ENCODE peak calls at places on chromosomes 3 and 15, in five cellular contexts. One of them, this sample, is unnamed.

GRCh38 chr15:68629519-68630204 is 50.9 kb downstream of the CORO2B start:
- DNase-seq in GM23248: no peak
- DNase-seq in testis: no peak
- DNase-seq in A549: no peak
- DNase-seq in CD4-positive, alpha-beta T cell: no peak
- DNase-seq in this sample: no peak

GRCh38 chr3:8972614-8973013 is 9.3 kb upstream of the RAD18 start:
- DNase-seq in GM23248: peak; percentile 61
- DNase-seq in testis: no peak
- DNase-seq in A549: no peak
- DNase-seq in CD4-positive, alpha-beta T cell: no peak
- DNase-seq in this sample: no peak

GRCh38 chr15:40111888-40112287 is 3.2 kb upstream of the BMF start:
- DNase-seq in GM23248: no peak
- DNase-seq in testis: no peak
- DNase-seq in A549: no peak
- DNase-seq in CD4-positive, alpha-beta T cell: no peak
- DNase-seq in this sample: no peak

GRCh38 chr15:51649659-51650521 is 27.3 kb upstream of the DMXL2 start:
- DNase-seq in GM23248: peak; percentile 76
- DNase-seq in testis: peak; percentile 49
- DNase-seq in A549: peak; percentile 75
- DNase-seq in CD4-positive, alpha-beta T cell: peak; percentile 44
- DNase-seq in this sample: peak; percentile 72

GRCh38 chr15:59160880-59161593 is 45.6 kb upstream of the LDHAL6B start:
- DNase-seq in GM23248: peak; percentile 26
- DNase-seq in testis: peak; percentile 34
- DNase-seq in A549: peak; percentile 41
- DNase-seq in CD4-positive, alpha-beta T cell: no peak
- DNase-seq in this sample: peak; percentile 41

GRCh38 chr3:120393761-120394160 is 44.6 kb upstream of the LRRC58 start:
- DNase-seq in GM23248: no peak
- DNase-seq in testis: no peak
- DNase-seq in A549: no peak
- DNase-seq in CD4-positive, alpha-beta T cell: no peak
- DNase-seq in this sample: no peak

GRCh38 chr3:84877092-84877491 is 81.7 kb upstream of the CADM2 start:
- DNase-seq in GM23248: no peak
- DNase-seq in testis: no peak
- DNase-seq in A549: no peak
- DNase-seq in CD4-positive, alpha-beta T cell: no peak
- DNase-seq in this sample: no peak

GRCh38 chr15:92226020-92226612 is 167.6 kb upstream of the ST8SIA2 start:
- DNase-seq in GM23248: peak; percentile 49
- DNase-seq in testis: peak; percentile 16
- DNase-seq in A549: no peak
- DNase-seq in CD4-positive, alpha-beta T cell: no peak
- DNase-seq in this sample: peak; percentile 1

GRCh38 chr3:58563386-58564035 is 13.7 kb downstream of the FAM107A start:
- DNase-seq in GM23248: peak; percentile 47
- DNase-seq in testis: no peak
- DNase-seq in A549: no peak
- DNase-seq in CD4-positive, alpha-beta T cell: no peak
- DNase-seq in this sample: no peak

GRCh38 chr3:62529230-62529629 is 155.9 kb upstream of the FEZF2 start:
- DNase-seq in GM23248: peak; percentile 14
- DNase-seq in testis: peak; percentile 47
- DNase-seq in A549: no peak
- DNase-seq in CD4-positive, alpha-beta T cell: no peak
- DNase-seq in this sample: no peak

GRCh38 chr3:49351521-49352011 is 6.6 kb downstream of the GPX1 start:
- DNase-seq in GM23248: peak; percentile 88
- DNase-seq in testis: no peak
- DNase-seq in A549: no peak
- DNase-seq in CD4-positive, alpha-beta T cell: no peak
- DNase-seq in this sample: no peak

GRCh38 chr3:127484601-127485388 is 105.7 kb downstream of the TPRA1 start:
- DNase-seq in GM23248: peak; percentile 58
- DNase-seq in testis: no peak
- DNase-seq in A549: no peak
- DNase-seq in CD4-positive, alpha-beta T cell: no peak
- DNase-seq in this sample: no peak

GRCh38 chr3:140913728-140914127 is 27.9 kb upstream of the SLC25A36 start:
- DNase-seq in GM23248: no peak
- DNase-seq in testis: no peak
- DNase-seq in A549: no peak
- DNase-seq in CD4-positive, alpha-beta T cell: no peak
- DNase-seq in this sample: no peak

GRCh38 chr3:14946749-14947104 is 656 bp upstream of the NR2C2 start:
- DNase-seq in GM23248: no peak
- DNase-seq in testis: no peak
- DNase-seq in A549: peak; percentile 33
- DNase-seq in CD4-positive, alpha-beta T cell: no peak
- DNase-seq in this sample: no peak

GRCh38 chr15:36601497-36601932 is 22.1 kb downstream of the CDIN1 start:
- DNase-seq in GM23248: peak; percentile 98
- DNase-seq in testis: no peak
- DNase-seq in A549: no peak
- DNase-seq in CD4-positive, alpha-beta T cell: no peak
- DNase-seq in this sample: no peak

GRCh38 chr15:98405013-98405412 is 243.3 kb upstream of the IGF1R start:
- DNase-seq in GM23248: no peak
- DNase-seq in testis: no peak
- DNase-seq in A549: no peak
- DNase-seq in CD4-positive, alpha-beta T cell: no peak
- DNase-seq in this sample: no peak
- H3K27ac ChIP-seq in GM23248: no peak overlapping the region
- H3K27ac ChIP-seq in testis: no peak overlapping the region
- H3K27ac ChIP-seq in A549: no peak overlapping the region
- H3K27ac ChIP-seq in CD4-positive, alpha-beta T cell: no peak overlapping the region
- H3K27ac ChIP-seq in this sample: no peak overlapping the region

DNA sequence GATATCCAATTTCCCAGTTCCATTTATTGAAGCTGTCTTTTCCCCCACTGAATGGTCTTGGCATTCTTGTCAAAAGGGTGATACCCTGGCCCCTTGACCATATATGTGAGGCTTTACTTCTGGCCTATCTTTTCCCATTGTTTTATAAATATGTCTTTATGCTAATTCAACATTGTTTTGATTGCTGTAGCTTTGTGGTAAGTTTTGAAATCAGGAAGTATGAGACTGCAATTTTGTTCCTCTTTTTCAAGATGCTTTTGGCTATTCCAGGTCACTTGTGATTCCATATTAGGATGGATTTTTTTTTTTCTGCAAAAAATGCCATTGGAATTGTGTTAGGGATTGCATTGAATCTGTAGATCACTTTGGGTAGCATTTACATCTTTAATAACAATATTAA is 141.2 kb upstream of the MANF start:
- DNase-seq in GM23248: no peak
- DNase-seq in testis: no peak
- DNase-seq in A549: no peak
- DNase-seq in CD4-positive, alpha-beta T cell: no peak
- DNase-seq in this sample: no peak
- H3K27ac ChIP-seq in GM23248: no peak overlapping the region
- H3K27ac ChIP-seq in testis: no peak overlapping the region
- H3K27ac ChIP-seq in A549: no peak overlapping the region
- H3K27ac ChIP-seq in CD4-positive, alpha-beta T cell: no peak overlapping the region
- H3K27ac ChIP-seq in this sample: no peak overlapping the region

DNA sequence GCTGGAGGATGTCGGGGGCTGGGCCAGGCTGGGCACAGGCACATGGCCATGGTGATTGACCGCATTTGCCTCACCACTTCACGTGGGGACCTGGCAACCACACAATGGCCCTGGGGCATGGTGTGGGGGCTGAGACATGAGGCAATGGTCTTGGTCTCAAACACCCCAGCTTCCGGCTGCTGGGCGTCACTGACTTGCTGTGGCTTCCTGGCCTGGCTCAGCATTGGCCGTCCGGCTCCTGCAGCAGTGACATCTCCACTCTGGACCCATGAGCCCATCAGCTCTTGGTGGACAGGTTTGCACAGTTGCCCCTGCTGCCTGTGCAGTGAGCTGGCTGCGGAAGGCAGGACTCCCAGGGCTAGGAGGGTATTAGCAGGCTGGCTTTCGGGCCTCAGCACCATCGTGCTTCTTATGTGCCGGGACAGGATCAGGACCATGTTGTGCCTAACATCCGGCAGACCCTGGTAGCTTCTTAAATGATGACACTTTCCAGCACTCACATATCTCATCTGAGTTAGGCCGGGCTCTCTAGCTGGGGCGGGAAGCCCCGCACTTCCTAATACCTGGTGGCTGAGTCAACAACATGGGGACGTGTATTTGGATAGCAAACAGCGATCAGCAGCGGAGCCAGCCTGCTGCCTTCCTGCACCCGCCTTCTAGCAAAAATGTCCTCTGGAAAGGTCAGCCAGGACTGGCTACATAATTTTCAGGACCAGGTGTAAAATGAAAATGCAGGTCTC is 34.1 kb downstream of the ZNF710 start:
- DNase-seq in GM23248: no peak
- DNase-seq in testis: peak; percentile 45
- DNase-seq in A549: peak; percentile 59
- DNase-seq in CD4-positive, alpha-beta T cell: no peak
- DNase-seq in this sample: no peak
- H3K27ac ChIP-seq in GM23248: peak overlapping the region; percentile 46
- H3K27ac ChIP-seq in testis: no peak overlapping the region
- H3K27ac ChIP-seq in A549: peak overlapping the region; percentile 61
- H3K27ac ChIP-seq in CD4-positive, alpha-beta T cell: peak overlapping the region; percentile 59
- H3K27ac ChIP-seq in this sample: peak overlapping the region; percentile 56

GRCh38 chr15:88477126-88477525 is 9.6 kb downstream of the MRPS11 start:
- DNase-seq in GM23248: no peak
- DNase-seq in testis: no peak
- DNase-seq in A549: no peak
- DNase-seq in CD4-positive, alpha-beta T cell: no peak
- DNase-seq in this sample: no peak

GRCh38 chr15:88480981-88481380 is 13.5 kb downstream of the MRPS11 start:
- DNase-seq in GM23248: no peak
- DNase-seq in testis: no peak
- DNase-seq in A549: no peak
- DNase-seq in CD4-positive, alpha-beta T cell: no peak
- DNase-seq in this sample: no peak

GRCh38 chr15:88477885-88478284 is 10.4 kb downstream of the MRPS11 start:
- DNase-seq in GM23248: no peak
- DNase-seq in testis: no peak
- DNase-seq in A549: no peak
- DNase-seq in CD4-positive, alpha-beta T cell: no peak
- DNase-seq in this sample: no peak

GRCh38 chr15:88479169-88479568 is 11.7 kb downstream of the MRPS11 start:
- DNase-seq in GM23248: no peak
- DNase-seq in testis: no peak
- DNase-seq in A549: no peak
- DNase-seq in CD4-positive, alpha-beta T cell: no peak
- DNase-seq in this sample: no peak

GRCh38 chr15:88476635-88477038 is 9.1 kb downstream of the MRPS11 start:
- DNase-seq in GM23248: peak; percentile 65
- DNase-seq in testis: peak; percentile 30
- DNase-seq in A549: peak; percentile 68
- DNase-seq in CD4-positive, alpha-beta T cell: no peak
- DNase-seq in this sample: peak; percentile 51
- H3K27ac ChIP-seq in GM23248: no peak overlapping the region
- H3K27ac ChIP-seq in testis: no peak overlapping the region
- H3K27ac ChIP-seq in A549: no peak overlapping the region
- H3K27ac ChIP-seq in CD4-positive, alpha-beta T cell: no peak overlapping the region
- H3K27ac ChIP-seq in this sample: no peak overlapping the region

GRCh38 chr15:88428053-88428452 is 39.1 kb downstream of the MRPL46 start:
- DNase-seq in GM23248: no peak
- DNase-seq in testis: no peak
- DNase-seq in A549: no peak
- DNase-seq in CD4-positive, alpha-beta T cell: no peak
- DNase-seq in this sample: no peak

GRCh38 chr15:88430051-88430450 is 37.1 kb downstream of the MRPL46 start:
- DNase-seq in GM23248: no peak
- DNase-seq in testis: no peak
- DNase-seq in A549: no peak
- DNase-seq in CD4-positive, alpha-beta T cell: no peak
- DNase-seq in this sample: no peak

GRCh38 chr15:88431441-88431840 is 35.7 kb downstream of the MRPL46 start:
- DNase-seq in GM23248: no peak
- DNase-seq in testis: no peak
- DNase-seq in A549: no peak
- DNase-seq in CD4-positive, alpha-beta T cell: no peak
- DNase-seq in this sample: no peak

GRCh38 chr15:88426304-88426703 is 40.9 kb downstream of the MRPL46 start:
- DNase-seq in GM23248: no peak
- DNase-seq in testis: no peak
- DNase-seq in A549: no peak
- DNase-seq in CD4-positive, alpha-beta T cell: no peak
- DNase-seq in this sample: no peak

GRCh38 chr15:88428805-88429605 is 38.2 kb downstream of the MRPL46 start:
- DNase-seq in GM23248: no peak
- DNase-seq in testis: no peak
- DNase-seq in A549: no peak
- DNase-seq in CD4-positive, alpha-beta T cell: no peak
- DNase-seq in this sample: no peak
- H3K27ac ChIP-seq in GM23248: no peak overlapping the region
- H3K27ac ChIP-seq in testis: no peak overlapping the region
- H3K27ac ChIP-seq in A549: no peak overlapping the region
- H3K27ac ChIP-seq in CD4-positive, alpha-beta T cell: no peak overlapping the region
- H3K27ac ChIP-seq in this sample: no peak overlapping the region

This sample was measured in CD4-positive, CD25-positive, alpha-beta regulatory T cell.